ENCODE peak calls at places on chromosome 1, in seven cellular contexts. H is AG08396; V is effector CD4-positive, alpha-beta T cell; D is memory B cell; B is activated naive CD4-positive, alpha-beta T cell treated with anti-CD3 and anti-CD28 coated beads for 36 hours; Z is HuH-7.5; U is A172. Q is an unnamed sample.

GRCh38 chr1:117215733-117216462 is 5.2 kb upstream of the VTCN1 start:
- DNase-seq in H (no peak), Z (no peak), V (no peak), U (no peak), B (no peak), D (no peak), Q (no peak)

GRCh38 chr1:59361766-59362165 is 64.9 kb downstream of the FGGY start:
- DNase-seq in B (no peak), Z (no peak), H (no peak), V (no peak), D (no peak), U (peak; percentile 8), Q (no peak)

GRCh38 chr1:229554886-229555621 is 3.5 kb downstream of the ABCB10 start:
- DNase-seq in U (no peak), Z (no peak), H (no peak), V (no peak), D (no peak), B (no peak), Q (no peak)

GRCh38 chr1:33363470-33363861 is 42.6 kb upstream of the A3GALT2 start:
- DNase-seq in B (no peak), V (no peak), D (no peak), U (no peak), Z (no peak), H (no peak), Q (peak; percentile 67)

GRCh38 chr1:2314297-2314802 is 77.0 kb downstream of the MORN1 start:
- DNase-seq in Z (peak; percentile 90), D (no peak), B (no peak), V (no peak), H (peak; percentile 84), U (peak; percentile 26), Q (peak; percentile 71)

GRCh38 chr1:78492376-78492950 is 1.7 kb downstream of the PTGFR start:
- DNase-seq in V (no peak), B (no peak), H (no peak), U (peak; percentile 21), Z (no peak), D (no peak), Q (no peak)

GRCh38 chr1:25210728-25211127 is 21.6 kb downstream of the SYF2 start:
- DNase-seq in D (no peak), U (peak; percentile 2), V (no peak), Z (no peak), H (no peak), B (no peak), Q (no peak)

GRCh38 chr1:53286950-53287349 is 40.9 kb downstream of the LRP8 start:
- DNase-seq in H (no peak), Z (no peak), B (no peak), V (no peak), D (no peak), U (no peak), Q (no peak)

GRCh38 chr1:27968692-27969091 is 8.9 kb downstream of the XKR8 start:
- DNase-seq in H (peak; percentile 87), Z (no peak), V (no peak), B (no peak), D (no peak), U (peak; percentile 77), Q (no peak)

GRCh38 chr1:85473390-85473789 is 8.4 kb upstream of the DDAH1 start:
- DNase-seq in U (no peak), H (no peak), V (no peak), Z (no peak), D (no peak), B (no peak), Q (no peak)

GRCh38 chr1:55375617-55376258 is 160.6 kb upstream of the USP24 start:
- DNase-seq in V (peak; percentile 4), B (peak; percentile 56), D (peak; percentile 34), H (peak; percentile 48), Z (no peak), U (peak; percentile 30), Q (peak; percentile 84)

GRCh38 chr1:97270508-97271307 is 549.1 kb downstream of the PTBP2 start:
- DNase-seq in D (no peak), Z (no peak), U (peak; percentile 17), V (no peak), H (no peak), B (no peak), Q (peak; percentile 25)

Q was measured in DMS53.